ENCODE peak calls at places on chromosomes 2 and 18, in four cellular contexts. I is HCT116, N is K562, U is HepG2. W is an unnamed sample.

GRCh38 chr2:120486946-120487345 is 141.0 kb downstream of the INHBB start:
- DNase-seq in I (no peak), N (peak; percentile 9), U (peak; percentile 80), W (no peak)

GRCh38 chr2:220687231-220687843 is 884.8 kb downstream of the EPHA4 start:
- DNase-seq in I (peak; percentile 44), N (peak; percentile 21), U (peak; percentile 39), W (peak; percentile 80)

GRCh38 chr2:147937744-147938349 is 82.7 kb downstream of the ORC4 start:
- DNase-seq in I (peak; percentile 7), N (peak; percentile 42), U (peak; percentile 40), W (no peak)

GRCh38 chr2:75047907-75048625 is 89.6 kb downstream of the POLE4 start:
- DNase-seq in I (no peak), N (no peak), U (no peak), W (no peak)

GRCh38 chr2:216583157-216583556 is 50.1 kb upstream of the IGFBP2 start:
- DNase-seq in I (no peak), N (no peak), U (no peak), W (no peak)

GRCh38 chr18:77208969-77209368 is 40.7 kb upstream of the GALR1 start:
- DNase-seq in I (no peak), N (no peak), U (no peak), W (no peak)

GRCh38 chr18:34709104-34709503 is 994 bp upstream of the DTNA start:
- DNase-seq in I (no peak), N (no peak), U (peak; percentile 10), W (no peak)

GRCh38 chr2:20728114-20728758 is 61.3 kb downstream of the GDF7 start:
- DNase-seq in I (no peak), N (no peak), U (peak; percentile 91), W (no peak)

GRCh38 chr2:239583171-239583878 is 182.5 kb upstream of the HDAC4 start:
- DNase-seq in I (no peak), N (no peak), U (no peak), W (no peak)

GRCh38 chr2:191311627-191312026 is 66.4 kb downstream of the MYO1B start:
- DNase-seq in I (peak; percentile 72), N (no peak), U (peak; percentile 59), W (no peak)
- TF ChIP-seq FOSL1 in I (peak; percentile 93), N (no peak), U (no peak), W (no peak)

DNA sequence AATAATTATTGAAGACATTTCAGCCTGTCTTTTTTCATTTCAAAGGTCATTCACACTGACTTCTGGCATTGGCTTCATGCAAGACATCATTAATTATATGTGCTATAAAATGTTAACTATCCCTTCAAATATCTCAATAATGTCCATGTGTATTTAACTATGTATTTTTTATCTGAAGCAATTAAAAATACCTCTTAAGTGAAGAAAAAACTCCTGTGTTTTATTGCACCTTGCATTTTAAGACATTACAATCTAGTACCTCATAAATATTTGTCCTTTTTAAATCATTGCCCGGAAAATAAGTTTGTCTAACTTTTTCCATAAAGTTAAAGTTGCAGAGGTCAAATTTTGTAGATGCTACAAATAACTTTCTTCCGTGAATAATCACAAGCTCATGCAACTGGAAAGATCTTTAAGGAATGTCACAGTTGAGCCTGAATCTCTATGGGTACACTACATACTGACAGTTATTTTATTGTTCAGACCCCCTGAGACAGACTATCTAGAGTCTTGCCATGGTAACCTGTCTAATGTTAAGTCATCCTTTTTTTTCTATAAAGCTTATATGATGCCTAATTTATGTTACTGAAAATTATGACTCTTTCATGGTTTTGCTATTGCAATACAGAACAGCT is 38.4 kb upstream of the COBLL1 start:
- DNase-seq in I (no peak), N (no peak), U (no peak), W (no peak)
- TF ChIP-seq FOSL1 in I (no peak), N (no peak), U (no peak), W (no peak)

GRCh38 chr2:162293122-162293781 is 25.2 kb downstream of the IFIH1 start:
- DNase-seq in I (no peak), N (no peak), U (no peak), W (no peak)
- TF ChIP-seq FOSL1 in I (no peak), N (no peak), U (no peak), W (no peak)

DNA sequence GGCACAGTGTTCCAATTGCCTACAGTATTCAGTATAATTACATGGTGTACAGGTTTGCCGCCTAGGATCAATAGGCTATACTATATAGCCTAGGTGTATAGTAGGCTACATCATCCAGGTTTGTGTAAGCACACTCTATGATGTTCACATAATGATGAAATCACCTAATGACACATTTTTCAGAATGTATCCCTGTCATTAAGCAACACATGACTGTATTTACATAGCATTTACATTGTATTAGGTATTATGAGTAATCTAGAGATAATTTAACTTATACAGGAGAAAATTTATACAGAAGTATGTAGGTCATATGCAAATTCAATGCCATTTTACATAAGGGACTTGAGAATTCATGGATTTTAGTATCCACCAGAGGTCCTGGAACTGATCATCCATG is 35.4 kb downstream of the SCN7A start:
- DNase-seq in I (no peak), N (no peak), U (no peak), W (no peak)
- TF ChIP-seq FOSL1 in I (no peak), N (no peak), U (no peak), W (no peak)

DNA sequence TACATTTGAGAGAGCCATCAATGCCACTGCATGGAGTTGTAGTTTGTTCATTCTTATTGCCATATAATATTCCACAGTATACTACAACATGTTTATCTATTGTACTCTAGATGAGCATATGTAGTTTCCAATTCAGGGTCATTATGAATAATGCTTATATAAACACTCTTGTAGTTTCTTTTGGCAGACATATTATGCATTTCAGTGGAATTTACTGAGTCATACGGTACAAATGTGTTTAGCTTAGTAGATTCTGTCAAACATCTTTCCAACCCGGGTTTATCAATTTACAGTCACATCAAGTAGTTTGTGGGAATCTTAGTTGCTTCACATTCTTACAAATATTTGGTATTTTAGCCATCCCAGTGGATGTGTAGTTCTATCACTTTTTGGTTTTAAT is 161.1 kb downstream of the KCNH7 start:
- DNase-seq in I (no peak), N (no peak), U (no peak), W (no peak)
- TF ChIP-seq FOSL1 in I (no peak), N (no peak), U (no peak), W (no peak)

DNA sequence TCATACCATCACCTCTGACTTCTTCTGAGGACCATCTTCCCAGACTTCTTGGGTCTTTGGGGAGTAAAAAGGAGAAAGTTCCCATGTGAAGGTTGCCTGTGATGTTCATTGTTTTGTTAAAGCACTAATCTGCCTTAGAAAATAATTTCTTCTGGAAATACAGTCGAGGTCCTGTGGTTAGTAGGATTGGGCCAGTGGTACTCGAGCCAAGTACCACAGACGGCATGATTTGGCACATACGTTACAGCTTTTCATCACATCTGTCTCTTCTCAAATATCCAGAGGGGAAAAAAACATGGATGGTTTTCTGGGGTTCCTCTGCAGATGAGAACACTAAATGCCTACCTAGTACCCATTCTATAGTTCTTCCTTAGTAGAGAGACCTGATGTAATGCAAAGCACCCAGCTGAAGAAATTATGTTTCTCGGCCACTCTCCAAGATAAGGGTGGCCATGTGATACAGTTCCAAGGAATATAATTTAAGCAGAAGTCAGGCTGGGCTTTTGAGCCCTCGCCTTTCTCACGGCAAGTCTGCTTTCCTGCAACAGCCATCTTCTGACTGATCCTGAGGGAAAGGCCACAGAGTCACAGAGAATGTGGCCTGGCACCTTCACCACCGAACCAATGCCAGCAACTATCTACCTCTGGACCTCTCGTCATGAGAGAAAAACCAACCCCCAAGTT is 161.0 kb downstream of the RNF152 start:
- DNase-seq in I (no peak), N (no peak), U (no peak), W (no peak)
- TF ChIP-seq FOSL1 in I (no peak), N (no peak), U (no peak), W (no peak)

W was measured in H1.